ENCODE peak calls at places on chromosomes 16 and 17, in five cellular contexts. L is stimulated activated CD4-positive, alpha-beta T cell treated with anti-CD3 and anti-CD28 coated beads, TNF-alpha, amount 100 ng/mL, for 48 hours; I is GM23338; X is activated naive CD4-positive, alpha-beta T cell treated with anti-CD3 and anti-CD28 coated beads, Interleukin-2, amount 50 U/mL, for 16 hours; K is activated T-helper 1 cell treated with anti-CD3 and anti-CD28 coated beads, Interleukin-2, amount 50 U/mL, for 16 hours. J is an unnamed sample.

GRCh38 chr17:17781591-17782424 is 55.0 kb downstream of the SREBF1 start:
- DNase-seq in L (no peak), I (peak), X (peak), K (peak), J (no peak)

GRCh38 chr16:69893086-69893485 is 58.0 kb upstream of the CLEC18A start:
- DNase-seq in L (no peak), I (no peak), X (no peak), K (no peak), J (no peak)

GRCh38 chr17:78997881-78998280 is 11.7 kb downstream of the CANT1 start:
- DNase-seq in L (no peak), I (no peak), X (no peak), K (no peak), J (no peak)

GRCh38 chr17:32610027-32610650 is 123.3 kb downstream of the CDK5R1 start:
- DNase-seq in L (no peak), I (no peak), X (no peak), K (no peak), J (no peak)

GRCh38 chr16:22188595-22189442 is 17.3 kb upstream of the EEF2K start:
- DNase-seq in L (peak), I (peak), X (peak), K (peak), J (no peak)

GRCh38 chr16:68636818-68637217 is 8.3 kb upstream of the CDH3 start:
- DNase-seq in L (no peak), I (no peak), X (no peak), K (no peak), J (no peak)

GRCh38 chr16:76052725-76053124 is 224.5 kb upstream of the CNTNAP4 start:
- DNase-seq in L (no peak), I (no peak), X (no peak), K (no peak), J (no peak)

GRCh38 chr17:40457369-40457768 is 14.1 kb downstream of the IGFBP4 start:
- DNase-seq in L (no peak), I (no peak), X (no peak), K (no peak), J (no peak)

GRCh38 chr17:75848523-75849303 is 4.5 kb upstream of the UNC13D start:
- DNase-seq in L (peak), I (peak), X (peak), K (peak), J (no peak)

GRCh38 chr17:63984651-63985386 is 12.1 kb upstream of the SCN4A start:
- DNase-seq in L (no peak), I (no peak), X (peak), K (peak), J (no peak)

GRCh38 chr17:46782250-46782953 is 36.1 kb downstream of the WNT3 start:
- DNase-seq in L (no peak), I (peak), X (no peak), K (no peak), J (peak)

GRCh38 chr16:3004319-3004718 is 8.4 kb upstream of the CLDN9 start:
- DNase-seq in L (no peak), I (no peak), X (no peak), K (no peak), J (no peak)

GRCh38 chr17:33039874-33040273 is 48.2 kb downstream of the SPACA3 start:
- DNase-seq in L (no peak), I (no peak), X (no peak), K (no peak), J (no peak)

GRCh38 chr17:77332034-77332971 is 191.5 kb downstream of the SEC14L1 start:
- DNase-seq in L (no peak), I (no peak), X (no peak), K (no peak), J (no peak)

GRCh38 chr17:75263051-75263450 is 1.4 kb downstream of the MRPS7 start:
- DNase-seq in L (no peak), I (peak), X (no peak), K (no peak), J (no peak)

GRCh38 chr16:9139965-9140364 is 48.5 kb downstream of the HAPSTR1 start:
- DNase-seq in L (no peak), I (peak), X (no peak), K (no peak), J (no peak)

GRCh38 chr17:72334205-72334604 is 213.4 kb downstream of the SOX9 start:
- DNase-seq in L (no peak), I (no peak), X (no peak), K (no peak), J (no peak)

GRCh38 chr16:67407176-67407787 is 9.0 kb downstream of the ZDHHC1 start:
- DNase-seq in L (no peak), I (no peak), X (no peak), K (no peak), J (no peak)

GRCh38 chr16:72927199-72928088 is 120.5 kb downstream of the ZFHX3 start:
- DNase-seq in L (no peak), I (no peak), X (no peak), K (no peak), J (no peak)

GRCh38 chr17:40371261-40371929 is 6.9 kb upstream of the GJD3 start:
- DNase-seq in L (no peak), I (peak), X (no peak), K (no peak), J (no peak)

GRCh38 chr17:39867891-39868553 is at the start of gene ZPBP2:
- DNase-seq in L (peak), I (peak), X (peak), K (peak), J (no peak)

GRCh38 chr16:84005391-84005790 is 37.2 kb downstream of the SLC38A8 start:
- DNase-seq in L (no peak), I (no peak), X (no peak), K (no peak), J (no peak)

GRCh38 chr17:75832164-75832651 is 12.0 kb downstream of the UNC13D start:
- DNase-seq in L (no peak), I (no peak), X (no peak), K (no peak), J (no peak)

GRCh38 chr16:5874899-5875298 is 777.3 kb upstream of the EEF2KMT start:
- DNase-seq in L (no peak), I (no peak), X (no peak), K (no peak), J (no peak)

GRCh38 chr17:72150632-72151460 is 30.0 kb downstream of the SOX9 start:
- DNase-seq in L (no peak), I (peak), X (no peak), K (no peak), J (no peak)

GRCh38 chr17:48840441-48840840 is 9.6 kb downstream of the CALCOCO2 start:
- DNase-seq in L (no peak), I (no peak), X (no peak), K (no peak), J (no peak)

GRCh38 chr17:27630607-27631408 is at the start of gene LGALS9:
- DNase-seq in L (no peak), I (no peak), X (peak), K (no peak), J (peak)

GRCh38 chr17:57874434-57875108 is 24.7 kb upstream of the MRPS23 start:
- DNase-seq in L (no peak), I (peak), X (peak), K (no peak), J (no peak)

GRCh38 chr17:41635121-41636097 is 11.0 kb upstream of the KRT17 start:
- DNase-seq in L (no peak), I (no peak), X (no peak), K (no peak), J (no peak)

GRCh38 chr16:3256876-3257465 is 538 bp upstream of the MEFV start:
- DNase-seq in L (no peak), I (no peak), X (no peak), K (no peak), J (no peak)

GRCh38 chr16:70577256-70577698 is 53.7 kb downstream of the SF3B3 start:
- DNase-seq in L (no peak), I (no peak), X (no peak), K (no peak), J (no peak)

GRCh38 chr17:57545836-57546305 is 199.2 kb downstream of the CCDC182 start:
- DNase-seq in L (no peak), I (no peak), X (no peak), K (no peak), J (no peak)

GRCh38 chr17:57935833-57936807 is 19.1 kb downstream of the CUEDC1 start:
- DNase-seq in L (no peak), I (peak), X (no peak), K (no peak), J (no peak)

GRCh38 chr17:4836221-4836620 is 3.1 kb downstream of the MINK1 start:
- DNase-seq in L (no peak), I (no peak), X (no peak), K (no peak), J (no peak)

GRCh38 chr16:79169239-79169638 is 431.3 kb downstream of the MAF start:
- DNase-seq in L (no peak), I (peak), X (no peak), K (no peak), J (no peak)

GRCh38 chr17:41695134-41695661 is 6.5 kb downstream of the EIF1 start:
- DNase-seq in L (no peak), I (no peak), X (no peak), K (no peak), J (no peak)

J was measured in GM18507.